ENCODE peak calls at places on chromosomes 4 and X, in ten cellular contexts. S is H7, W is non-pigmented ciliary epithelial cell, Y is endothelial cell, A is left kidney, T is left cardiac atrium, P is aorta, D is adipocyte, E is kidney glomerular epithelial cell, U is heart right ventricle. M is an unnamed sample.

GRCh38 chrX:357693-358471 is 28.8 kb downstream of the PPP2R3B start:
- DNase-seq in S (no peak), W (no peak), Y (no peak), A (peak), T (no peak), P (peak), D (no peak), E (peak), U (no peak), M (no peak)

GRCh38 chr4:72312032-72312650 is 256.9 kb downstream of the ADAMTS3 start:
- DNase-seq in S (peak), W (peak), Y (no peak), A (no peak), T (peak), P (peak), D (peak), E (peak), U (peak), M (peak)

GRCh38 chr4:114043116-114043515 is 63.7 kb upstream of the ARSJ start:
- DNase-seq in S (no peak), W (no peak), Y (no peak), A (no peak), T (no peak), P (no peak), D (no peak), E (no peak), U (no peak), M (no peak)

GRCh38 chr4:7237863-7238262 is 45.5 kb downstream of the SORCS2 start:
- DNase-seq in S (no peak), W (no peak), Y (no peak), A (no peak), T (no peak), P (no peak), D (peak), E (no peak), U (no peak), M (no peak)

GRCh38 chr4:31370866-31371465 is 650.8 kb downstream of the PCDH7 start:
- DNase-seq in S (peak), W (no peak), Y (peak), A (peak), T (no peak), P (no peak), D (peak), E (peak), U (no peak), M (peak)

GRCh38 chr4:184748251-184748652 is 14.4 kb upstream of the CENPU start:
- DNase-seq in S (peak), W (no peak), Y (no peak), A (peak), T (peak), P (no peak), D (no peak), E (no peak), U (peak), M (no peak)

GRCh38 chr4:154585369-154586018 is 5.0 kb downstream of the FGA start:
- DNase-seq in S (no peak), W (no peak), Y (no peak), A (no peak), T (no peak), P (no peak), D (no peak), E (no peak), U (no peak), M (no peak)

GRCh38 chrX:140918398-140919043 is 83.9 kb upstream of the SPANXB1 start:
- DNase-seq in S (peak), W (peak), Y (peak), A (peak), T (no peak), P (no peak), D (peak), E (peak), U (no peak), M (peak)

M was measured in GM04504.